ENCODE peak calls at places on chromosomes 3 and 15, in six cellular contexts. O is adrenal gland, Y is retinal pigment epithelial cell, P is RPMI8226, X is memory B cell, J is GM12878. D is an unnamed sample.

GRCh38 chr15:51758645-51759044 is 7.2 kb downstream of the TMOD2 start:
- DNase-seq in O (no peak), Y (no peak), P (no peak), X (no peak), J (no peak), D (no peak)

GRCh38 chr15:89496155-89497098 is at the start of gene RHCG:
- DNase-seq in O (peak), Y (peak), P (peak), X (no peak), J (no peak), D (no peak)

GRCh38 chr3:47825590-47825989 is 22.7 kb downstream of the DHX30 start:
- DNase-seq in O (no peak), Y (no peak), P (no peak), X (no peak), J (no peak), D (no peak)

GRCh38 chr3:125177746-125178145 is 34.8 kb downstream of the SLC12A8 start:
- DNase-seq in O (no peak), Y (no peak), P (no peak), X (no peak), J (no peak), D (no peak)

GRCh38 chr3:185409957-185410356 is 47.0 kb downstream of the MAP3K13 start:
- DNase-seq in O (no peak), Y (no peak), P (no peak), X (no peak), J (no peak), D (no peak)

GRCh38 chr15:68793776-68794175 is 26.9 kb downstream of the ANP32A start:
- DNase-seq in O (no peak), Y (no peak), P (no peak), X (no peak), J (no peak), D (no peak)

GRCh38 chr3:88101142-88101541 is 42.1 kb downstream of the ZNF654 start:
- DNase-seq in O (no peak), Y (no peak), P (no peak), X (no peak), J (no peak), D (no peak)

GRCh38 chr3:52615178-52615577 is 70.5 kb downstream of the PBRM1 start:
- DNase-seq in O (no peak), Y (no peak), P (no peak), X (no peak), J (no peak), D (no peak)

GRCh38 chr15:45333550-45333949 is 44.8 kb downstream of the GATM start:
- DNase-seq in O (peak), Y (no peak), P (no peak), X (no peak), J (no peak), D (no peak)

D was measured in HuH-7.5.